ENCODE peak calls at places on chromosome 20, in four cellular contexts. G, M, Z and I are unnamed samples.
A peak's percentile ranks its signal among the peaks of the same experiment; 100 is the strongest.

GRCh38 chr20:36145877-36146707 is 8.4 kb upstream of the EPB41L1 start:
- DNase-seq in Z (no peak), M (peak; percentile 54), G (peak; percentile 23), I (no peak)

GRCh38 chr20:22542427-22542826 is 41.9 kb downstream of the FOXA2 start:
- DNase-seq in Z (no peak), M (no peak), G (no peak), I (no peak)

GRCh38 chr20:17616480-17617211 is 46.8 kb downstream of the DSTN start:
- DNase-seq in Z (no peak), M (no peak), G (no peak), I (no peak)

GRCh38 chr20:50381771-50382593 is 128.2 kb upstream of the PTPN1 start:
- DNase-seq in G (no peak), Z (no peak), M (no peak), I (no peak)

GRCh38 chr20:37545516-37545915 is 17.8 kb upstream of the BLCAP start:
- DNase-seq in Z (no peak), M (no peak), G (no peak), I (no peak)

GRCh38 chr20:840503-840857 is 7.0 kb downstream of the FAM110A start:
- DNase-seq in M (no peak), Z (no peak), G (no peak), I (no peak)

GRCh38 chr20:4174909-4175308 is 159.6 kb upstream of the RNF24 start:
- DNase-seq in Z (no peak), M (no peak), G (no peak), I (no peak)

GRCh38 chr20:44952731-44953130 is 7.5 kb downstream of the TOMM34 start:
- DNase-seq in M (no peak), G (no peak), Z (no peak), I (no peak)

GRCh38 chr20:44752099-44752931 is 6.7 kb downstream of the KCNK15 start:
- DNase-seq in M (no peak), G (no peak), Z (no peak), I (no peak)

GRCh38 chr20:58713801-58714339 is 21.3 kb downstream of the NPEPL1 start:
- DNase-seq in M (no peak), G (no peak), Z (no peak), I (no peak)

GRCh38 chr20:8234580-8234979 is 102.5 kb downstream of the PLCB1 start:
- DNase-seq in M (no peak), G (no peak), Z (no peak), I (no peak)

GRCh38 chr20:44627364-44628010 is 24.0 kb downstream of the ADA start:
- DNase-seq in Z (no peak), G (no peak), M (no peak), I (no peak)

GRCh38 chr20:35648836-35649235 is 15.9 kb downstream of the CPNE1 start:
- DNase-seq in G (no peak), M (no peak), Z (no peak), I (no peak)

GRCh38 chr20:20664795-20665194 is 47.6 kb downstream of the RALGAPA2 start:
- DNase-seq in G (no peak), Z (no peak), M (no peak), I (no peak)

GRCh38 chr20:57439993-57440392 is 48.8 kb downstream of the RBM38 start:
- DNase-seq in G (no peak), M (no peak), Z (no peak), I (no peak)

GRCh38 chr20:57996936-57997629 is 231.4 kb downstream of the ANKRD60 start:
- DNase-seq in M (no peak), Z (no peak), G (peak; percentile 82), I (no peak)

GRCh38 chr20:4946585-4947378 is 54.5 kb downstream of the SLC23A2 start:
- DNase-seq in M (no peak), Z (no peak), G (no peak), I (no peak)

DNA sequence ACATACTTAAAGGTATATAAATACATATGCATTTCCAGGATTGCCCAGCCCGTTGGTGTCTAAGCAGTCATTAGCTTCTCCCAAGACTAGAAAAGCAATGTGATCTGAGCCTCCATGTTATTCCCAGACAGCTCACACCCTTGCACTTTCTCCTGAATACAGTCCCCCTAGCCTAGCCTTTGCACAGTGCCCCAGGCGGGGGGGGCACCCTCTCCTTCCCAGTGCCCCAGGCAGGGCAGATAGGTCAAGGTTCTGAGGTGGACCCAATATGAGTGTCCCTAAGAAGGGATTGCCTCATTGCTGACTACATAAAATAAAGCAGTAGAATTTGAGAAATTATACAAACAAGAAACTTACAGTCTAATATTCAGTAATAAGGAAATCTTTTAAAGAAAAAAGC is 15.4 kb upstream of the GNRH2 start:
- DNase-seq in M (no peak), Z (no peak), G (no peak), I (no peak)
- H3K36me3 ChIP-seq in M (peaks cover 61% of the 10 kb centered on the region), Z (peaks cover 48% of the 10 kb centered on the region), G (peaks cover 37% of the 10 kb centered on the region), I (peaks cover 99% of the 10 kb centered on the region)

GRCh38 chr20:49275634-49276033 is 2.2 kb downstream of the ZNFX1 start:
- DNase-seq in G (peak; percentile 37), M (no peak), Z (no peak), I (no peak)
- H3K27ac ChIP-seq in G (peak overlapping the region; percentile 84), M (peak overlapping the region; percentile 95), Z (peak overlapping the region; percentile 93), I (peak overlapping the region; percentile 99)

GRCh38 chr20:61623451-61623850 is 371.4 kb downstream of the CDH4 start:
- DNase-seq in M (no peak), Z (no peak), G (no peak), I (no peak)
- H3K27me3 ChIP-seq in M (no peaks in the 10 kb centered on the region), Z (no peaks in the 10 kb centered on the region), G (no peaks in the 10 kb centered on the region), I (no peaks in the 10 kb centered on the region)

GRCh38 chr20:25296094-25297093 is 48.5 kb downstream of the PYGB start:
- DNase-seq in Z (no peak), M (no peak), G (no peak), I (no peak)

GRCh38 chr20:25295386-25296093 is 47.7 kb downstream of the PYGB start:
- DNase-seq in M (peak; percentile 80), Z (no peak), G (no peak), I (no peak)

GRCh38 chr20:25293910-25294458 is 46.1 kb downstream of the PYGB start:
- DNase-seq in M (no peak), G (no peak), Z (no peak), I (no peak)

GRCh38 chr20:25293507-25293906 is 45.6 kb downstream of the PYGB start:
- DNase-seq in Z (no peak), M (no peak), G (no peak), I (no peak)

GRCh38 chr20:25294459-25295385 is 46.8 kb downstream of the PYGB start:
- DNase-seq in G (peak; percentile 33), M (no peak), Z (no peak), I (no peak)
- H3K36me3 ChIP-seq in G (peaks cover 19% of the 10 kb centered on the region), M (peaks cover 16% of the 10 kb centered on the region), Z (peaks cover 7% of the 10 kb centered on the region), I (peaks cover 98% of the 10 kb centered on the region)

GRCh38 chr20:53205046-53205445 is 232.9 kb downstream of the TSHZ2 start:
- DNase-seq in M (no peak), Z (no peak), G (peak; percentile 30), I (no peak)

GRCh38 chr20:53195882-53196610 is 223.9 kb downstream of the TSHZ2 start:
- DNase-seq in M (no peak), Z (no peak), G (peak; percentile 31), I (no peak)

GRCh38 chr20:53202781-53203180 is 230.6 kb downstream of the TSHZ2 start:
- DNase-seq in Z (no peak), M (no peak), G (peak; percentile 54), I (no peak)

GRCh38 chr20:53201588-53201987 is 229.4 kb downstream of the TSHZ2 start:
- DNase-seq in G (no peak), Z (no peak), M (no peak), I (no peak)
- H3K27ac ChIP-seq in G (no peak overlapping the region), Z (no peak overlapping the region), M (no peak overlapping the region), I (no peak overlapping the region)

DNA sequence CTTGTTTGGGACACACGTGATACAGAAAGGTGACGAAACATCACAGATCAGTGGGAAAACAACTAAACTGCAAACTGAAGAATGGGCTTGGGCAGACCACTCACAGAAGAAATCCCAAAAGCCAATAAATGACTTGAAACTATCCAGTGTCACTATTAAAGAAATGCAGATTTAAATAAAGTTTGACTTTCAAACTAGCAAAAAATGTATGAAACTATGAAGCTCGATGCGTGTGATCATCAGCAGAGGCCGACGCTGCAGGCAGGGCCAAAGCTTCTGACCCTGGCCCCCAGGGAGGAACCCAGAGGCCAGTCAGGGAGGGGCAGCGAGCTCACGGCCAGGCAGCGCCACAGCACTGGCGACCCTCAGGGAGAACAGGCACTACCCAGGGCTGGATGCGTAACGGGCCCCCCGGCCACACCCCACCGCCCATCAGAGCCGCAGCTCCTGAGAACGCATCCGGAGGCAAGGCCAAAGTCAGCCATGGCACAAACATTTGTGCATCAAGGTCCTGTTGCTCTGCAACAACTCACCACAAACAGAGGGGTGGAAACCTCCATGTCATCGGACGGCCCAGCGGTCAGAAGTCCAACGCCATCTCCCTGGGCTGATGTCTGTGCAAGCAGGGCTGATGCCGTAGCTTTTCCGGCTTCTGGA is 94.1 kb downstream of the YTHDF1 start:
- DNase-seq in Z (no peak), M (no peak), G (no peak), I (no peak)
- H3K27me3 ChIP-seq in Z (no peaks in the 10 kb centered on the region), M (peaks cover 16% of the 10 kb centered on the region), G (peaks cover 5% of the 10 kb centered on the region), I (no peaks in the 10 kb centered on the region)

DNA sequence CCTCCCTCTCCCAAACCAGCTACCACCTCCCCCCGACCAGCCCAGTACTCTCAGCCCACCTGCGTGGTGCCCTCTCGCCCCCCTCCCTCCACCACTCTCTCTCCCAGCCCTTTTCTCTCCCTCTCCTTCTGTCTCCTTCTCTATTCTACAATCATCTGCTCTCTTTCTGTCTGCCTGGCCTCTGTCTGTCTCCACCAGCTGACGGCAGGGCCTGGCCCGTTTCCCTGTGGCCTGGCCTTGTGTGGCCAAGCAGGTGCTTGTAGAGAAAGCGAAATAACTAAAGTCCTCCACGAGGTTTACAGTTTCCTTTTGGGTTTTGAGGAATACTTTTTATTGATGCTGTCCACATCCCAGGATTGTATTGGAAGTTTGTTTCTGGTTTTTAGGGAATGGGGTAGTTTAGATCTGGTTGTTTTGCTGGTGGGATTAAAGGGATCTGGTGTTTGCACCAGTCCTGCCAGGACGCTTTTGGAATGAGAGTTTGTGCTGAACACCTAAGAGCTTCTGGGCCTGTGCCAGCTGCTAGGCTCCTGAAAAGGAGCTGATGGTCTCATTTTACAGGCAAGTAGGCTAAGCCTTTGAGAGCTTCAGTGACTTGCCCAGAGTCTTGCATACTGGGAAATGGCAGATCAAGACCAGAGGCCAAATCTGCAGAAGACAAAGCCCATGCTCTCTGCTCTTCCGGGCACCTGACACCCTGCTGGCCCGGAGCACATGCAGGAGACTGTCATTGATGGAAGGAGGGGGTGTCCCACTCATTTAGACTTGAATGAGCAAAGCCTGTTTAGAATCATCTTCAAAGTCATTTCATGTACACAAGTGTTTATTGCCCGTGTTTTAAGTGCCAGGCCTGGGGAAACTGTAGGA is 161.7 kb downstream of the SYCP2 start:
- DNase-seq in G (no peak), M (no peak), Z (no peak), I (no peak)
- H3K36me3 ChIP-seq in G (no peaks in the 10 kb centered on the region), M (no peaks in the 10 kb centered on the region), Z (no peaks in the 10 kb centered on the region), I (no peaks in the 10 kb centered on the region)

DNA sequence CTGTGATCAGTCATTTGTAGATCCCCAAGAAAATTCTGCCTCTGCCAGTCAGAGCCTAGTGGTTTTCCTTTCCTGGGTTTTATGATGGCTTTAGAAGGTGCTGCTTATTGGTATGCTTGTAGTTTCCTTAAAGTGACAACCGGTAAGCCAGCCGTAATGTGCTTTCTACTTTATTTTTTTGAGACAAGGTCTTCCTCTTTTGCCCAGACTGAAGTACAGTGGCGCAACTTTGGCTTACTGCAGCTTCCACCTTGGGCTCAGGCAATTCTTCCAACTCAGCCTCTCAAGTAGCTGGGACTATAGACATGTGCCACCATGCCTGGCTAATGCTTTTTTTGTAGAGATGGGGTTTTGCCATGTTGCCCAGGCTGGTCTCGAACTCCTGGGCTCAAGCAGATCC is 23.5 kb downstream of the MCM8 start:
- DNase-seq in G (no peak), Z (no peak), M (no peak), I (no peak)
- H3K27ac ChIP-seq in G (no peak overlapping the region), Z (no peak overlapping the region), M (no peak overlapping the region), I (no peak overlapping the region)